ENCODE peak calls at places on chromosomes 11 and 22, in nine cellular contexts. One of them, this sample, is unnamed. For H3K36me3, the result is how much of the 10 kb centered on the place peaks cover.

GRCh38 chr11:72828081-72828567 is 13.9 kb downstream of the ATG16L2 start:
- DNase-seq in aorta: no peak
- DNase-seq in mammary epithelial cell: no peak
- DNase-seq in uterus: peak
- DNase-seq in effector memory CD4-positive, alpha-beta T cell: no peak
- DNase-seq in heart left ventricle: peak
- DNase-seq in upper lobe of right lung: peak
- DNase-seq in OCI-LY7: no peak
- DNase-seq in right atrium auricular region: no peak
- DNase-seq in this sample: peak

GRCh38 chr22:44362249-44363040 is 49.7 kb upstream of the SHISAL1 start:
- DNase-seq in OCI-LY7: no peak
- DNase-seq in upper lobe of right lung: peak
- DNase-seq in heart left ventricle: peak
- DNase-seq in aorta: peak
- DNase-seq in right atrium auricular region: no peak
- DNase-seq in uterus: peak
- DNase-seq in mammary epithelial cell: no peak
- DNase-seq in effector memory CD4-positive, alpha-beta T cell: no peak
- DNase-seq in this sample: no peak

GRCh38 chr11:100821198-100821597 is 134.1 kb downstream of the ARHGAP42 start:
- DNase-seq in right atrium auricular region: no peak
- DNase-seq in uterus: no peak
- DNase-seq in mammary epithelial cell: no peak
- DNase-seq in heart left ventricle: no peak
- DNase-seq in upper lobe of right lung: no peak
- DNase-seq in aorta: no peak
- DNase-seq in effector memory CD4-positive, alpha-beta T cell: no peak
- DNase-seq in OCI-LY7: no peak
- DNase-seq in this sample: no peak

GRCh38 chr22:21933899-21934298 is 18.7 kb downstream of the PPM1F start:
- DNase-seq in uterus: no peak
- DNase-seq in upper lobe of right lung: no peak
- DNase-seq in effector memory CD4-positive, alpha-beta T cell: no peak
- DNase-seq in right atrium auricular region: no peak
- DNase-seq in mammary epithelial cell: no peak
- DNase-seq in OCI-LY7: no peak
- DNase-seq in heart left ventricle: no peak
- DNase-seq in aorta: no peak
- DNase-seq in this sample: no peak

GRCh38 chr11:96267490-96268010 is 75.4 kb downstream of the MAML2 start:
- DNase-seq in effector memory CD4-positive, alpha-beta T cell: peak
- DNase-seq in OCI-LY7: peak
- DNase-seq in aorta: no peak
- DNase-seq in uterus: no peak
- DNase-seq in upper lobe of right lung: no peak
- DNase-seq in right atrium auricular region: no peak
- DNase-seq in heart left ventricle: no peak
- DNase-seq in mammary epithelial cell: no peak
- DNase-seq in this sample: no peak

GRCh38 chr11:57637626-57638004 is 12.1 kb downstream of the YPEL4 start:
- DNase-seq in effector memory CD4-positive, alpha-beta T cell: no peak
- DNase-seq in OCI-LY7: no peak
- DNase-seq in aorta: peak
- DNase-seq in heart left ventricle: no peak
- DNase-seq in uterus: no peak
- DNase-seq in mammary epithelial cell: no peak
- DNase-seq in upper lobe of right lung: peak
- DNase-seq in right atrium auricular region: no peak
- DNase-seq in this sample: peak

GRCh38 chr11:93740802-93741093 is 547 bp downstream of the TAF1D start:
- DNase-seq in OCI-LY7: peak
- DNase-seq in upper lobe of right lung: peak
- DNase-seq in aorta: peak
- DNase-seq in heart left ventricle: peak
- DNase-seq in mammary epithelial cell: peak
- DNase-seq in uterus: peak
- DNase-seq in right atrium auricular region: peak
- DNase-seq in effector memory CD4-positive, alpha-beta T cell: peak
- DNase-seq in this sample: peak

GRCh38 chr11:111733009-111733408 is 33.2 kb downstream of the PPP2R1B start:
- DNase-seq in upper lobe of right lung: peak
- DNase-seq in effector memory CD4-positive, alpha-beta T cell: no peak
- DNase-seq in right atrium auricular region: peak
- DNase-seq in mammary epithelial cell: peak
- DNase-seq in heart left ventricle: peak
- DNase-seq in aorta: peak
- DNase-seq in OCI-LY7: no peak
- DNase-seq in uterus: peak
- DNase-seq in this sample: peak

GRCh38 chr11:46125284-46125683 is 4.0 kb upstream of the PHF21A start:
- DNase-seq in OCI-LY7: no peak
- DNase-seq in mammary epithelial cell: no peak
- DNase-seq in aorta: no peak
- DNase-seq in effector memory CD4-positive, alpha-beta T cell: no peak
- DNase-seq in upper lobe of right lung: no peak
- DNase-seq in uterus: no peak
- DNase-seq in right atrium auricular region: no peak
- DNase-seq in heart left ventricle: no peak
- DNase-seq in this sample: no peak

GRCh38 chr22:19840059-19840458 is 14.6 kb downstream of the GNB1L start:
- DNase-seq in upper lobe of right lung: no peak
- DNase-seq in aorta: no peak
- DNase-seq in mammary epithelial cell: no peak
- DNase-seq in effector memory CD4-positive, alpha-beta T cell: no peak
- DNase-seq in uterus: no peak
- DNase-seq in right atrium auricular region: no peak
- DNase-seq in OCI-LY7: no peak
- DNase-seq in heart left ventricle: no peak
- DNase-seq in this sample: no peak

GRCh38 chr11:92070026-92070889 is 154.4 kb upstream of the FAT3 start:
- DNase-seq in uterus: no peak
- DNase-seq in OCI-LY7: no peak
- DNase-seq in effector memory CD4-positive, alpha-beta T cell: no peak
- DNase-seq in upper lobe of right lung: no peak
- DNase-seq in right atrium auricular region: no peak
- DNase-seq in heart left ventricle: no peak
- DNase-seq in aorta: no peak
- DNase-seq in mammary epithelial cell: peak
- DNase-seq in this sample: peak

GRCh38 chr22:47816121-47816915 is 1053.9 kb downstream of the TBC1D22A start:
- DNase-seq in upper lobe of right lung: no peak
- DNase-seq in uterus: no peak
- DNase-seq in OCI-LY7: no peak
- DNase-seq in mammary epithelial cell: no peak
- DNase-seq in heart left ventricle: no peak
- DNase-seq in effector memory CD4-positive, alpha-beta T cell: no peak
- DNase-seq in aorta: no peak
- DNase-seq in right atrium auricular region: no peak
- DNase-seq in this sample: no peak

GRCh38 chr11:21646351-21646750 is 546.5 kb upstream of the ANO5 start:
- DNase-seq in effector memory CD4-positive, alpha-beta T cell: no peak
- DNase-seq in upper lobe of right lung: no peak
- DNase-seq in aorta: no peak
- DNase-seq in mammary epithelial cell: no peak
- DNase-seq in uterus: no peak
- DNase-seq in heart left ventricle: no peak
- DNase-seq in right atrium auricular region: no peak
- DNase-seq in OCI-LY7: no peak
- DNase-seq in this sample: no peak

GRCh38 chr22:47627561-47628253 is 865.3 kb downstream of the TBC1D22A start:
- DNase-seq in uterus: no peak
- DNase-seq in aorta: no peak
- DNase-seq in OCI-LY7: no peak
- DNase-seq in upper lobe of right lung: peak
- DNase-seq in right atrium auricular region: no peak
- DNase-seq in heart left ventricle: no peak
- DNase-seq in mammary epithelial cell: no peak
- DNase-seq in effector memory CD4-positive, alpha-beta T cell: no peak
- DNase-seq in this sample: no peak

GRCh38 chr11:130314184-130314748 is 451 bp downstream of the ZBTB44 start:
- DNase-seq in uterus: peak
- DNase-seq in upper lobe of right lung: peak
- DNase-seq in aorta: peak
- DNase-seq in mammary epithelial cell: peak
- DNase-seq in effector memory CD4-positive, alpha-beta T cell: peak
- DNase-seq in right atrium auricular region: no peak
- DNase-seq in OCI-LY7: peak
- DNase-seq in heart left ventricle: peak
- DNase-seq in this sample: peak

GRCh38 chr11:86398106-86398505 is 23.4 kb downstream of the CCDC81 start:
- DNase-seq in aorta: no peak
- DNase-seq in heart left ventricle: no peak
- DNase-seq in right atrium auricular region: no peak
- DNase-seq in upper lobe of right lung: no peak
- DNase-seq in OCI-LY7: no peak
- DNase-seq in uterus: no peak
- DNase-seq in effector memory CD4-positive, alpha-beta T cell: no peak
- DNase-seq in mammary epithelial cell: no peak
- DNase-seq in this sample: no peak

GRCh38 chr11:68582416-68583046 is 101.8 kb upstream of the GAL start:
- DNase-seq in heart left ventricle: no peak
- DNase-seq in effector memory CD4-positive, alpha-beta T cell: no peak
- DNase-seq in uterus: no peak
- DNase-seq in aorta: no peak
- DNase-seq in OCI-LY7: no peak
- DNase-seq in upper lobe of right lung: no peak
- DNase-seq in right atrium auricular region: no peak
- DNase-seq in mammary epithelial cell: peak
- DNase-seq in this sample: no peak
- H3K36me3 ChIP-seq in heart left ventricle: half or more
- H3K36me3 ChIP-seq in effector memory CD4-positive, alpha-beta T cell: half or more
- H3K36me3 ChIP-seq in uterus: under half
- H3K36me3 ChIP-seq in aorta: under half
- H3K36me3 ChIP-seq in OCI-LY7: half or more
- H3K36me3 ChIP-seq in upper lobe of right lung: under half
- H3K36me3 ChIP-seq in right atrium auricular region: under half
- H3K36me3 ChIP-seq in mammary epithelial cell: under half
- H3K36me3 ChIP-seq in this sample: under half

DNA sequence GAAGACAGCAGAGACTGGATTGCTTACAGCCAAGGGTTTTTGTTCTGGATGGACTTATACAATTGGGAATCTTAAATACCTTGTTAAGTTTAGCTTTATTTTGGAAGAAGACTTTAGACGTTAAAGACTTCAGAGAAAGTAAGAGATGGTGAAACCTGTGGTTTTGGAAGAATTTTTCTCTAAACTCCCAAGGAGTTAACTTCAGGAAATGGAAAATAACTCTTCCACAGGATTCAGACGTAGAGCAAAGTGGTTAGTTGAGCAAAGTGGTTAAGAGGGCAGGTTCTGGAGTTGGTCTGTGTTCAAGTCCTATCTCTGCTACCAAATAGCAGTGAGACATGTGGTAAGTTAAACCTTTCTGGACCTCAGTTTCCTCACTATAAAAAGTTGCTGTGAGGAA is 12.8 kb downstream of the PITPNB start:
- DNase-seq in heart left ventricle: no peak
- DNase-seq in uterus: no peak
- DNase-seq in mammary epithelial cell: no peak
- DNase-seq in right atrium auricular region: no peak
- DNase-seq in OCI-LY7: no peak
- DNase-seq in aorta: no peak
- DNase-seq in effector memory CD4-positive, alpha-beta T cell: no peak
- DNase-seq in upper lobe of right lung: no peak
- DNase-seq in this sample: no peak
- H3K36me3 ChIP-seq in heart left ventricle: half or more
- H3K36me3 ChIP-seq in uterus: under half
- H3K36me3 ChIP-seq in mammary epithelial cell: under half
- H3K36me3 ChIP-seq in right atrium auricular region: under half
- H3K36me3 ChIP-seq in OCI-LY7: half or more
- H3K36me3 ChIP-seq in aorta: under half
- H3K36me3 ChIP-seq in effector memory CD4-positive, alpha-beta T cell: under half
- H3K36me3 ChIP-seq in upper lobe of right lung: under half
- H3K36me3 ChIP-seq in this sample: under half

DNA sequence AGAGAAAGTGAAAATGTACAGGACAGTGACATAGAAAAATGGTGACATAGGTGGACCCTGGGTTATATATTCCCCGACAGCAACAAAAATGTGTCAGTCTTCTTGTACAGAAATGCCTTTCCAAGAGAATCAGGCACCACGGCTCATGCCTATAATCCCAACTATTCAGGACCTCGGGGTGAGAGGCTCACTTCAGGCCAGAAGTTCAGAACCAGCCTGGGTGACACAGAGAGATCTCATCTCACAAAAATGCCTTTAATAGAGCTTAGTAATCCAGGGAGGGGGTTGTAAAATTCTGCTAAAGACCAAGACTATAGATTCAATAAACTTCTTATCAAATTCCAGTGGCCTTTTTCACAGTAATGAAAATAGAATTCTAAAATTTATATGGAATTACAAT is 10.7 kb downstream of the ZNF195 start:
- DNase-seq in effector memory CD4-positive, alpha-beta T cell: no peak
- DNase-seq in upper lobe of right lung: no peak
- DNase-seq in uterus: no peak
- DNase-seq in OCI-LY7: no peak
- DNase-seq in right atrium auricular region: no peak
- DNase-seq in heart left ventricle: no peak
- DNase-seq in mammary epithelial cell: no peak
- DNase-seq in aorta: no peak
- DNase-seq in this sample: no peak
- H3K36me3 ChIP-seq in effector memory CD4-positive, alpha-beta T cell: half or more
- H3K36me3 ChIP-seq in upper lobe of right lung: half or more
- H3K36me3 ChIP-seq in uterus: under half
- H3K36me3 ChIP-seq in OCI-LY7: half or more
- H3K36me3 ChIP-seq in right atrium auricular region: half or more
- H3K36me3 ChIP-seq in heart left ventricle: half or more
- H3K36me3 ChIP-seq in mammary epithelial cell: half or more
- H3K36me3 ChIP-seq in aorta: under half
- H3K36me3 ChIP-seq in this sample: under half

GRCh38 chr11:82994615-82995014 is 77.1 kb downstream of the RAB30 start:
- DNase-seq in aorta: no peak
- DNase-seq in uterus: no peak
- DNase-seq in upper lobe of right lung: no peak
- DNase-seq in heart left ventricle: no peak
- DNase-seq in OCI-LY7: no peak
- DNase-seq in effector memory CD4-positive, alpha-beta T cell: no peak
- DNase-seq in right atrium auricular region: no peak
- DNase-seq in mammary epithelial cell: no peak
- DNase-seq in this sample: no peak

GRCh38 chr11:82995754-82996398 is 75.8 kb downstream of the RAB30 start:
- DNase-seq in uterus: no peak
- DNase-seq in effector memory CD4-positive, alpha-beta T cell: no peak
- DNase-seq in aorta: no peak
- DNase-seq in heart left ventricle: no peak
- DNase-seq in mammary epithelial cell: peak
- DNase-seq in OCI-LY7: no peak
- DNase-seq in upper lobe of right lung: no peak
- DNase-seq in right atrium auricular region: no peak
- DNase-seq in this sample: no peak

GRCh38 chr11:82992219-82992618 is 79.5 kb downstream of the RAB30 start:
- DNase-seq in OCI-LY7: no peak
- DNase-seq in mammary epithelial cell: no peak
- DNase-seq in effector memory CD4-positive, alpha-beta T cell: no peak
- DNase-seq in aorta: no peak
- DNase-seq in uterus: peak
- DNase-seq in upper lobe of right lung: no peak
- DNase-seq in right atrium auricular region: no peak
- DNase-seq in heart left ventricle: no peak
- DNase-seq in this sample: no peak

GRCh38 chr11:82996966-82997606 is 74.6 kb downstream of the RAB30 start:
- DNase-seq in aorta: no peak
- DNase-seq in upper lobe of right lung: no peak
- DNase-seq in OCI-LY7: peak
- DNase-seq in mammary epithelial cell: peak
- DNase-seq in heart left ventricle: no peak
- DNase-seq in uterus: no peak
- DNase-seq in effector memory CD4-positive, alpha-beta T cell: no peak
- DNase-seq in right atrium auricular region: no peak
- DNase-seq in this sample: no peak

GRCh38 chr11:82995276-82995675 is 76.4 kb downstream of the RAB30 start:
- DNase-seq in heart left ventricle: no peak
- DNase-seq in aorta: no peak
- DNase-seq in mammary epithelial cell: no peak
- DNase-seq in upper lobe of right lung: no peak
- DNase-seq in effector memory CD4-positive, alpha-beta T cell: no peak
- DNase-seq in right atrium auricular region: no peak
- DNase-seq in OCI-LY7: no peak
- DNase-seq in uterus: no peak
- DNase-seq in this sample: no peak
- H3K36me3 ChIP-seq in heart left ventricle: under half
- H3K36me3 ChIP-seq in aorta: under half
- H3K36me3 ChIP-seq in mammary epithelial cell: under half
- H3K36me3 ChIP-seq in upper lobe of right lung: under half
- H3K36me3 ChIP-seq in effector memory CD4-positive, alpha-beta T cell: under half
- H3K36me3 ChIP-seq in right atrium auricular region: under half
- H3K36me3 ChIP-seq in OCI-LY7: half or more
- H3K36me3 ChIP-seq in uterus: under half
- H3K36me3 ChIP-seq in this sample: under half